ENCODE peak calls at places on chromosome 20, in eight cellular contexts. M, A, K, W, D, P, T and U are unnamed samples.

GRCh38 chr20:46088409-46089075 is 1.2 kb downstream of the NCOA5 start:
- DNase-seq in M (no peak), A (peak; percentile 13), K (peak; percentile 68), W (peak; percentile 12), D (peak; percentile 12), P (peak; percentile 26), T (no peak), U (no peak)

GRCh38 chr20:45361794-45362193 is 1.2 kb upstream of the SYS1 start:
- DNase-seq in M (no peak), A (no peak), K (no peak), W (no peak), D (no peak), P (no peak), T (no peak), U (no peak)

GRCh38 chr20:63295422-63295821 is 2.4 kb downstream of the COL20A1 start:
- DNase-seq in M (peak; percentile 40), A (no peak), K (no peak), W (no peak), D (no peak), P (no peak), T (no peak), U (no peak)

GRCh38 chr20:5510446-5510845 is 193.7 kb upstream of the PROKR2 start:
- DNase-seq in M (no peak), A (no peak), K (no peak), W (peak; percentile 3), D (no peak), P (no peak), T (no peak), U (no peak)

GRCh38 chr20:44166008-44166407 is 21.0 kb downstream of the JPH2 start:
- DNase-seq in M (no peak), A (peak; percentile 17), K (peak; percentile 98), W (peak; percentile 47), D (no peak), P (peak; percentile 82), T (no peak), U (no peak)

GRCh38 chr20:47211036-47211435 is 145.5 kb downstream of the ZMYND8 start:
- DNase-seq in M (no peak), A (no peak), K (no peak), W (no peak), D (no peak), P (no peak), T (no peak), U (no peak)

GRCh38 chr20:16147916-16148315 is 425.3 kb downstream of the KIF16B start:
- DNase-seq in M (no peak), A (no peak), K (no peak), W (no peak), D (no peak), P (no peak), T (no peak), U (no peak)

GRCh38 chr20:49450281-49450707 is 32.2 kb downstream of the KCNB1 start:
- DNase-seq in M (no peak), A (no peak), K (no peak), W (no peak), D (no peak), P (no peak), T (no peak), U (no peak)

DNA sequence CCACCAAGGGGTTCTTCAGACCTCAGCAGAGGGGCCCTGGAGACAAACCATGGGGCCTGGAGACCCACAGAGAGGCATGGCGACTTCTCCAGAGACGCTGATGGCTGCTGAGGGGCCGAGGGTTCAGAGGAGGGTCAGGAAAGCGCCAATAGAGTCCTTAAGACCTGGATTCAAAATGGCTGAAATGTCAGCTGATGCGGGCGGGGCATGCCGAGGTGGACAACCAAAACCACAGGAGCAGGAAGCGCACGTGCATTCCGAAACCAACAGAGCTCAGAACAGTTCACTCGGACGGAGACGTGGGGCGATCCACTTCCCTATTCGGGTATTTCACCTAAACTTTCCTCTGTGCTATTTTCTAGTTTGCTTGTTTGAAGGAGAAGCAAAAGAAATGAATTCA is 99.9 kb upstream of the RIN2 start:
- DNase-seq in M (no peak), A (no peak), K (no peak), W (no peak), D (no peak), P (no peak), T (no peak), U (peak; percentile 74)
- TF ChIP-seq CTCF in M (no peak), A (no peak), K (no peak), W (no peak), D (no peak), P (no peak), T (no peak), U (no peak)

GRCh38 chr20:33576432-33576883 is 85.7 kb upstream of the C20orf144 start:
- DNase-seq in M (no peak), A (no peak), K (no peak), W (no peak), D (peak; percentile 20), P (no peak), T (no peak), U (no peak)
- TF ChIP-seq CTCF in M (no peak), A (peak; percentile 45), K (peak; percentile 24), W (no peak), D (peak; percentile 17), P (peak; percentile 32), T (peak; percentile 20), U (no peak)

GRCh38 chr20:58853976-58854637 is 1.6 kb downstream of the GNAS start:
- DNase-seq in M (peak; percentile 68), A (no peak), K (no peak), W (no peak), D (no peak), P (no peak), T (no peak), U (peak; percentile 19)

GRCh38 chr20:58851221-58851968 is 693 bp upstream of the GNAS-AS1 start:
- DNase-seq in M (no peak), A (no peak), K (no peak), W (no peak), D (no peak), P (no peak), T (no peak), U (peak; percentile 21)

GRCh38 chr20:58853466-58853865 is 950 bp downstream of the GNAS start:
- DNase-seq in M (no peak), A (no peak), K (no peak), W (no peak), D (no peak), P (no peak), T (no peak), U (no peak)

GRCh38 chr20:58851969-58852458 is 502 bp upstream of the GNAS start:
- DNase-seq in M (no peak), A (no peak), K (no peak), W (no peak), D (no peak), P (no peak), T (no peak), U (no peak)

DNA sequence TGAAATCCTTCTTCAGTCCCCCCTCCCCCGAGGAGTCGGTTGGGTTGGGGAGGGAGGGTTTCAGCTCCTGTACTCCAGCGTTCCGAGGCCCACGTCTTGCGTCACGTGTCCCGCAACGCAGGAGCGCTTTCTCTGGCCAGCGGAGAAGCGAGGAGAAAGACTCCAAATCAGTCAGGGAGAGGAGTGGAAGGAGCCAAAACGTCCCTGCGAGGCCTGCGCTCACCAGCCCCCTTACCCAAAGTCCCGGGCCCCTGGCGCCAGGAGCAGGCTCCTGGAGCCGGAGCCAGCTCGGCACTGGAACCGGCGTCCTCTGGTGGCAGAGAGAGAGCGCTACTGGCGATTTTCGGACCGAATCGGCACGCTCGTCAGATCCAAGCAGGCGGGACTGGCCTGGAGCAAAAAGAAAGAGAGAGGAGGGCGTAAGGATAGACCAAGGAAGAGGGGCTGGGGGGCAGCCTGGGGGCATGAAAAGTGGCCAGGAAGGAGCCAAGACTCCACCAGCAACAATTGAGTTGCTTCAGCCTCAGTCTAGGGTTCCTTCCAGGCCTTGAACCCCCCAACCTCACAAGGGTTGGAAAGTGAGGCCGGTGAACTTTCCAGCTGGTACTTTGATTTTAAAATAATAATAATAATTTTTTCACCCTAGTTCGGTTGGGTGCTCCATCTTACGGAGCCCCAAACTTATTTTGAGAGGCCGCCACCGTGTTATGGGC is at the start of gene GNAS:
- DNase-seq in M (peak; percentile 81), A (no peak), K (peak; percentile 55), W (peak; percentile 50), D (peak; percentile 66), P (peak; percentile 73), T (no peak), U (peak; percentile 54)
- TF ChIP-seq CTCF in M (peak; percentile 27), A (peak; percentile 68), K (peak; percentile 73), W (peak; percentile 77), D (peak; percentile 70), P (peak; percentile 83), T (peak; percentile 99), U (peak; percentile 57)

GRCh38 chr20:31857861-31858835 is 12.2 kb downstream of the DUSP15 start:
- DNase-seq in M (no peak), A (no peak), K (no peak), W (no peak), D (no peak), P (no peak), T (peak; percentile 75), U (peak; percentile 66)
- TF ChIP-seq CTCF in M (no peak), A (no peak), K (no peak), W (no peak), D (no peak), P (no peak), T (no peak), U (no peak)

DNA sequence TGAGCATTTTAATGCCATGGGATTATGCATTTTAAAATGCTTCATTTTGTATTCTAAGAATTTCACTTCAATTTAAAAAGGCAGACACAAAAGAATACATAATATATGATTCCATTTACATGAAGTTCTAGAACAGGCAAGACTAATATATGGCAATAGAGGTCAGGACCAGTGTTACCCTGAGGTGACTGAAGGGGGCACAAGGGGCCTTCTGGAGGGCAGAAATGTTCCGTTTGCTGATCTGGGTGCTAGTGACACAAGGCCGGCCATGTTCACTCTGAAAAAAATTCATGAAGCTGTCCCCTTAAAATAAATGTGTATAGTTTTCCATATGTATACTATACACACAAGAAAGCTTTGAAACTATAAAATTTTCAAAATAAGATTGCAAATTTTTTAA is 28.5 kb downstream of the TASP1 start:
- DNase-seq in M (no peak), A (no peak), K (no peak), W (no peak), D (no peak), P (peak; percentile 37), T (no peak), U (no peak)
- TF ChIP-seq CTCF in M (no peak), A (peak; percentile 28), K (no peak), W (no peak), D (no peak), P (peak; percentile 45), T (no peak), U (peak; percentile 33)

GRCh38 chr20:4289875-4290274 is 274.5 kb upstream of the RNF24 start:
- DNase-seq in M (no peak), A (no peak), K (peak; percentile 6), W (no peak), D (no peak), P (no peak), T (no peak), U (no peak)
- TF ChIP-seq CTCF in M (no peak), A (peak; percentile 28), K (peak; percentile 59), W (peak; percentile 23), D (no peak), P (peak; percentile 33), T (no peak), U (no peak)

GRCh38 chr20:32034581-32035397 is 17.3 kb upstream of the HCK start:
- DNase-seq in M (no peak), A (no peak), K (no peak), W (no peak), D (no peak), P (no peak), T (peak; percentile 71), U (no peak)
- TF ChIP-seq CTCF in M (no peak), A (peak; percentile 26), K (peak; percentile 41), W (no peak), D (no peak), P (peak; percentile 50), T (peak; percentile 62), U (peak; percentile 36)

GRCh38 chr20:35664544-35665206 is at the start of the genes CPNE1 and RBM12:
- DNase-seq in M (peak; percentile 98), A (peak; percentile 60), K (peak; percentile 93), W (peak; percentile 93), D (peak; percentile 93), P (peak; percentile 96), T (peak; percentile 99), U (peak; percentile 96)
- TF ChIP-seq CTCF in M (no peak), A (no peak), K (no peak), W (no peak), D (no peak), P (no peak), T (peak; percentile 4), U (no peak)